ENCODE peak calls at places on chromosomes 16 and 17, in eight cellular contexts. C, U, R, D, V, Y, G and F are unnamed samples.
A peak's percentile ranks its signal among the peaks of the same experiment; 100 is the strongest.

GRCh38 chr16:10876799-10877341 is at the start of gene CIITA:
- DNase-seq in G (peak; percentile 77), Y (peak; percentile 36), D (peak; percentile 89), V (peak; percentile 72), U (no peak), C (no peak), R (peak; percentile 95), F (peak; percentile 71)

GRCh38 chr17:78918979-78919378 is 6.2 kb downstream of the TIMP2 start:
- DNase-seq in G (no peak), Y (no peak), D (no peak), C (no peak), V (no peak), U (no peak), R (no peak), F (no peak)

GRCh38 chr17:45852535-45853297 is 8.0 kb downstream of the SPPL2C start:
- DNase-seq in G (peak; percentile 57), Y (no peak), D (peak; percentile 63), V (peak; percentile 64), C (peak; percentile 72), U (peak; percentile 70), R (peak; percentile 63), F (peak; percentile 80)

GRCh38 chr17:65794572-65794971 is 233.1 kb upstream of the AXIN2 start:
- DNase-seq in D (peak; percentile 38), Y (no peak), G (no peak), V (no peak), R (peak; percentile 51), C (peak; percentile 14), U (peak; percentile 45), F (peak; percentile 34)

GRCh38 chr16:56744996-56745640 is 15.2 kb downstream of the NUP93 start:
- DNase-seq in V (no peak), R (no peak), Y (no peak), C (no peak), D (no peak), G (no peak), U (peak; percentile 48), F (no peak)

GRCh38 chr16:69057400-69058378 is 47.8 kb upstream of the HAS3 start:
- DNase-seq in U (no peak), Y (peak; percentile 69), C (no peak), V (peak; percentile 48), D (no peak), G (no peak), R (peak; percentile 95), F (no peak)

GRCh38 chr17:77354721-77355455 is 214.1 kb downstream of the SEC14L1 start:
- DNase-seq in U (no peak), R (peak; percentile 85), G (peak; percentile 72), D (peak; percentile 51), C (no peak), V (no peak), Y (peak; percentile 96), F (no peak)

GRCh38 chr17:78924481-78925151 is 571 bp downstream of the TIMP2 start:
- DNase-seq in R (no peak), C (peak; percentile 43), D (no peak), V (peak; percentile 27), G (no peak), Y (no peak), U (no peak), F (no peak)

GRCh38 chr17:10635290-10635689 is 21.8 kb downstream of the MYH3 start:
- DNase-seq in G (no peak), V (no peak), U (no peak), D (no peak), C (no peak), R (no peak), Y (no peak), F (no peak)

GRCh38 chr17:17363638-17364337 is 60.6 kb downstream of the NT5M start:
- DNase-seq in G (peak; percentile 41), V (no peak), D (no peak), R (no peak), U (no peak), Y (no peak), C (peak; percentile 11), F (no peak)

DNA sequence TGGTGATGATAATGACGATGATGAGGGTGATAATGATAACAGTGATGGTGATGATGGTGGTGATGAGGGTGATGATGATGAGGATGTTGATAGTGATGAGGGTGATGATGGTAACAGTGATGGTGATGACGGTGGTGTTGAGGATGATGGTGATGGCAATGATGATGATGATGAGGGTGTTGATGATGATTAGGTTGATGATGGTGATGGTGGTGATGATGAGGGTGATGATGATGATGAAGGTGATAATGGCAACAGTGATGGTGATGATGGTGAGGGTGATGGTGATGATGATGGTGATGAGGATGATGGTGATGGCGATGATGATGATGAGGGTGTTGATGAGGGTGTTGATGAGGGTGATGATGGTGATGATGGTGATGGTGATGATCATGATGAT is 93.8 kb upstream of the ZNF469 start:
- DNase-seq in U (no peak), Y (no peak), R (no peak), D (no peak), C (no peak), V (no peak), G (no peak), F (no peak)
- TF ChIP-seq CTCF in U (no peak), Y (no peak), R (no peak), D (no peak), C (no peak), V (no peak), G (no peak), F (no peak)

DNA sequence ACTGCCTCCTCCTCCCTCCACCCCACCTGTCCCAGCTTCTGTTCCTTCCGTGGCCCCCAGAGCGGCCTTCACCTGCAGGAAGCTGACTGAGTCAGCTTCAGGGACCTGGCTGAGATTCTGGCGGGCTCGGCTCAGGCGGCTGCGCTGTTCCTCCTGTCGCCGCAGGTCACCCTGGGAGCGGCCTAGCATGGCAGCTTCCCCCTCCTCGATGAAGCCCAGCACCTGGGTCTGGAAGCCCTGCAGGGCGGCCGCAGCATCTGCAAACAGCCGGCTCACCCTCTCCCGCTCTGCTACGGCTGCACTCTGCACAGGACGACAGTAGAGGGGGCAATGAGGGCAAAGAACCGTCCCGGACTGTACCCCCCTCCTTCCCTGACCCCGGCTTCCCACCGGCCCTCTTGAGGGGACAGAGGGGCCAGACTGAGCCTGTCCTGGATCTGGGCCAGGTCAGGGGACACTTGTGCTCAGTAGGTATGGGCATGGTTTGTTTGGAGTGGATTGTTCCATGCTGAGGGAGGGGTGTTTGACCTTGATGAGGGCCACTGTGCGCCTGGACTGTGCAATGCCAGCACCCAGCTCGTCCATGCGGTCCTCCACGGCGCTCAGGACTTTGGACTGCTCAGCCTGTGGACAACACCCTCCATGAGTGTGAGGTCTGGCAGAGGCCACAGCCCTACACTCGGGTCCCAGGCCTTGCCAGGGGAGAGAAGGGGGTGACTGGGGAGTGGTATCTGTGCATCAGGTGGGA is 2.0 kb downstream of the TRIM47 start:
- DNase-seq in U (no peak), D (peak; percentile 79), Y (no peak), G (peak; percentile 86), V (no peak), C (peak; percentile 48), R (peak; percentile 70), F (peak; percentile 91)
- TF ChIP-seq CTCF in U (no peak), D (no peak), Y (peak; percentile 9), G (no peak), V (no peak), C (peak; percentile 23), R (no peak), F (no peak)

DNA sequence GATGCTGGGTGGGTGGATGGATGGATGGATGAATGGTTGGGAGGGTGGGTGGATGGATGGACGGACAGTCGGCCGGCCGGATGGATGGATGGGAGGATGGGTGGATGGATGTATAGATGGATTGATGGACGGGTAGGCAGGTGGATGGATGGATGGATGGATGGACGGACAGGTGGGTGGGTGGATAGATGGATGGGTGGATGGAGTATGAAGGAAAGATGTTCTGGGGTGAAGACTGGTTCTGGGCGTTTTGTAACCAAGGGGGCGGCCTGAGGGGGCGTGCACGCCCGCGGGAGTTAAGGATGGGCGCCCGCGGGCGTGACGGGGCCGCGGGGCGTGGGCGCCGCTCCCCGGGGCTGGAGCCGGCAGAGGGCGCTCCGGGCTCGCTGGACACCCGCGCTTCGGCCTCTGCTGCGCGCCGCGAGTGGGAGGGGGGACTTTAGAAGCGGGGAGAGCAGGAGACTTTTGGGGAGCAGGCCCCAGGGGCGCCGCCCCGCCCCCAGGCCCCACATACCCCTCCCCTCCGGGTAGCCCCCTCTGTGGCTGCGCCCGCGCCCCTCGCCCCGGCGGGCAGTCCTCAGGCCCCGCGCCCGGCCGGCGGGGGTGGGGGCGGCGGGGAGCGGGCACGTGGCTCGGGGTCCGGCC is at the start of gene NECAB2:
- DNase-seq in D (peak; percentile 43), V (no peak), R (peak; percentile 22), G (no peak), Y (no peak), C (peak; percentile 78), U (peak; percentile 98), F (peak; percentile 72)
- TF ChIP-seq CTCF in D (no peak), V (no peak), R (peak; percentile 28), G (peak; percentile 66), Y (peak; percentile 58), C (peak; percentile 56), U (peak; percentile 82), F (peak; percentile 90)

DNA sequence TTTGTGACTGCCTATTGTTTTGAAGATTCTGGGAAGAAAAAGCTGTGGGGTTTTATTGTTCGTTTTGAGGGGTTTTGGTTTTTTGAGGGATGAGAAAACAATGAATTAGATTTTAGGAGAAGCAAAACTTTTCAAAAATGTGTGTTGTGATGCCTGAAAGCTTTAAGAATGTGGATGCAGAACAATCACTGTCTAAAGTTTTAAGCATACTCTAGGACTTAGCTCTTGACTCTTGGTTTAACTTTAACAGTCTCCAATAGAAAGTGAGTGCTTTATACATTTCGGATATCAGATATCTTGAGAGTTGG is 914 bp downstream of the CFAP52 start:
- DNase-seq in Y (no peak), U (no peak), R (no peak), C (no peak), D (no peak), G (no peak), V (no peak), F (no peak)
- TF ChIP-seq CTCF in Y (no peak), U (no peak), R (no peak), C (no peak), D (no peak), G (no peak), V (peak; percentile 8), F (no peak)

GRCh38 chr16:29811170-29811895 is 660 bp upstream of the PRRT2 start:
- DNase-seq in V (peak; percentile 99), G (peak; percentile 96), C (peak; percentile 94), U (peak; percentile 49), R (peak; percentile 96), Y (peak; percentile 89), D (peak; percentile 97), F (peak; percentile 98)
- TF ChIP-seq CTCF in V (no peak), G (no peak), C (no peak), U (no peak), R (no peak), Y (no peak), D (no peak), F (no peak)

DNA sequence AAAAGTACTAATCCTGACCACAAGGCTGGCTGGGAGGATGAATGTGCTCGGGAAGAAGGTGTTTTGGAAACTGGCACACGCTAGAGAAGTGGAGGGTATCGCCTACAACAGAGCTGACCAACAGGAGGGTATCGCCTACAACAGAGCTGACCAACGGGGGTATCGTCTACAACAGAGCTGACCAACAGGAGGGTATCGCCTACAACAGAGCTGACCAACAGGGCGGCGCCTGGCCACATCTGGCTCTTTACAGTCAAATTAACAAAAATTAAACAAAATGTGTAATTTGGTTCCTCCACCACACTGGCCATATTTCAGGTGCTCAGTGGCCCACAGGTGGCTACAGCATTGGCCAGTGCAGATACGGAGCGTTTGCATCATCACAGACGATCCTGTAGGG is 153.5 kb downstream of the CMIP start:
- DNase-seq in R (no peak), Y (no peak), C (no peak), D (no peak), U (no peak), V (no peak), G (no peak), F (no peak)
- TF ChIP-seq CTCF in R (peak; percentile 1), Y (no peak), C (peak; percentile 15), D (no peak), U (peak; percentile 34), V (no peak), G (no peak), F (peak; percentile 44)

GRCh38 chr17:781920-782731 is at the start of the genes GLOD4 and MRM3:
- DNase-seq in V (peak; percentile 90), U (peak; percentile 82), G (peak; percentile 95), Y (no peak), R (peak; percentile 89), C (peak; percentile 96), D (peak; percentile 97), F (peak; percentile 88)
- TF ChIP-seq CTCF in V (peak; percentile 16), U (peak; percentile 9), G (peak; percentile 10), Y (no peak), R (no peak), C (peak; percentile 34), D (peak; percentile 50), F (no peak)